ENCODE peak calls at places on chromosomes 7 and 10, in nine cellular contexts. A is stimulated activated naive CD4-positive, alpha-beta T cell; B is T follicular helper cell; X is stimulated activated CD4-positive, alpha-beta T cell treated with anti-CD3 and anti-CD28 coated beads, Interleukin-2, amount 100 ng/mL, for 48 hours; Z is CD4-positive, alpha-beta T cell; E is IMR-90; U is iPS-NIHi11; H is hippocampal formation; L is neuronal stem cell. R is an unnamed sample.

GRCh38 chr10:131533846-131534526 is 222.5 kb upstream of the TCERG1L start:
- DNase-seq in U (no peak), E (no peak), A (no peak), B (no peak), Z (no peak), H (no peak), X (no peak), L (no peak), R (no peak)

GRCh38 chr7:28626629-28627262 is 214.4 kb downstream of the CREB5 start:
- DNase-seq in E (peak), U (peak), Z (no peak), X (peak), L (peak), A (no peak), B (no peak), H (no peak), R (peak)

GRCh38 chr7:66356277-66356721 is 151.2 kb downstream of the TPST1 start:
- DNase-seq in L (no peak), B (no peak), A (no peak), Z (no peak), H (no peak), E (peak), U (no peak), X (no peak), R (no peak)

GRCh38 chr10:130394832-130395231 is 258.6 kb downstream of the GLRX3 start:
- DNase-seq in U (no peak), B (no peak), Z (no peak), L (no peak), E (no peak), X (no peak), A (no peak), H (no peak), R (no peak)

GRCh38 chr10:80046629-80047441 is 31.6 kb upstream of the TMEM254 start:
- DNase-seq in E (peak), L (peak), U (peak), B (peak), Z (peak), A (peak), H (peak), X (peak), R (peak)

GRCh38 chr7:71900556-71900955 is 511.6 kb downstream of the CALN1 start:
- DNase-seq in Z (no peak), X (no peak), H (no peak), E (no peak), U (no peak), L (no peak), A (no peak), B (no peak), R (no peak)

GRCh38 chr10:43036581-43037428 is 40.1 kb upstream of the RET start:
- DNase-seq in H (no peak), L (no peak), X (no peak), A (no peak), B (no peak), Z (no peak), E (no peak), U (no peak), R (no peak)

GRCh38 chr7:124780608-124781007 is 15.0 kb upstream of the GPR37 start:
- DNase-seq in A (no peak), Z (no peak), B (no peak), U (no peak), L (no peak), E (no peak), X (no peak), H (no peak), R (no peak)

GRCh38 chr7:112207765-112208164 is 1.3 kb downstream of the ZNF277 start:
- DNase-seq in H (no peak), L (no peak), Z (no peak), U (no peak), B (no peak), E (no peak), X (no peak), A (no peak), R (no peak)

GRCh38 chr7:76383089-76383944 is 24.5 kb upstream of the YWHAG start:
- DNase-seq in A (no peak), U (peak), X (no peak), Z (no peak), E (no peak), H (no peak), B (no peak), L (no peak), R (no peak)

GRCh38 chr7:1455241-1455939 is 3.9 kb downstream of the MICALL2 start:
- DNase-seq in B (no peak), E (no peak), L (no peak), X (no peak), A (no peak), Z (no peak), U (peak), H (no peak), R (no peak)

GRCh38 chr7:139180700-139181311 is 50.2 kb upstream of the UBN2 start:
- DNase-seq in X (no peak), L (no peak), Z (no peak), E (peak), U (no peak), B (no peak), H (no peak), A (no peak), R (peak)

GRCh38 chr7:90173127-90173844 is 19.0 kb downstream of the STEAP1 start:
- DNase-seq in Z (no peak), H (no peak), B (no peak), L (no peak), X (no peak), E (peak), A (no peak), U (no peak), R (no peak)

GRCh38 chr10:132847416-132847777 is 61.5 kb upstream of the NKX6-2 start:
- DNase-seq in X (no peak), H (no peak), E (no peak), Z (no peak), L (no peak), A (no peak), U (no peak), B (no peak), R (no peak)

GRCh38 chr10:971613-972012 is 16.6 kb upstream of the GTPBP4 start:
- DNase-seq in A (no peak), E (no peak), U (no peak), H (no peak), Z (no peak), L (no peak), X (no peak), B (no peak), R (no peak)

GRCh38 chr7:101824440-101824839 is 7.0 kb downstream of the CUX1 start:
- DNase-seq in A (no peak), H (no peak), E (no peak), B (no peak), X (no peak), L (no peak), U (no peak), Z (no peak), R (no peak)

GRCh38 chr7:49001610-49002033 is 77.3 kb downstream of the CDC14C start:
- DNase-seq in B (no peak), Z (no peak), E (no peak), H (no peak), A (no peak), L (peak), U (peak), X (no peak), R (peak)

GRCh38 chr7:16564909-16565426 is 38.3 kb downstream of the LRRC72 start:
- DNase-seq in A (no peak), E (peak), Z (no peak), H (no peak), L (peak), X (no peak), U (peak), B (no peak), R (peak)

GRCh38 chr10:7792541-7792940 is 4.6 kb downstream of the ATP5F1C start:
- DNase-seq in X (no peak), E (no peak), Z (no peak), U (no peak), L (no peak), A (no peak), B (no peak), H (no peak), R (no peak)

GRCh38 chr10:132542819-132543218 is 5.2 kb downstream of the INPP5A start:
- DNase-seq in A (no peak), U (no peak), X (no peak), E (no peak), Z (no peak), H (no peak), L (no peak), B (no peak), R (no peak)

GRCh38 chr7:55538538-55538937 is 33.8 kb downstream of the VOPP1 start:
- DNase-seq in B (no peak), X (no peak), A (no peak), U (no peak), L (no peak), Z (no peak), H (no peak), E (peak), R (peak)

R was measured in RKO.